ENCODE peak calls at places on chromosomes 2 and 18, in six cellular contexts. W, A, L, M, F and B are unnamed samples.
A peak's percentile ranks its signal among the peaks of the same experiment; 100 is the strongest.

GRCh38 chr2:120885311-120885710 is 149.6 kb downstream of the GLI2 start:
- ATAC-seq in W (peak; percentile 64), A (no peak), L (no peak), M (peak; percentile 67), F (no peak), B (no peak)

GRCh38 chr2:171210864-171211431 is 50.3 kb upstream of the TLK1 start:
- ATAC-seq in W (peak; percentile 81), A (no peak), L (peak; percentile 76), M (peak; percentile 53), F (no peak), B (no peak)

GRCh38 chr2:100754951-100755350 is 65.0 kb upstream of the NPAS2 start:
- ATAC-seq in W (no peak), A (peak; percentile 60), L (no peak), M (no peak), F (no peak), B (peak; percentile 75)

GRCh38 chr2:42653908-42654445 is 85.5 kb downstream of the MTA3 start:
- ATAC-seq in W (peak; percentile 51), A (no peak), L (peak; percentile 37), M (no peak), F (no peak), B (no peak)

GRCh38 chr2:119179951-119180350 is 21.4 kb upstream of the C1QL2 start:
- ATAC-seq in W (no peak), A (no peak), L (no peak), M (no peak), F (no peak), B (no peak)

GRCh38 chr2:109335586-109336266 is 206.7 kb downstream of the SH3RF3 start:
- ATAC-seq in W (no peak), A (no peak), L (peak; percentile 29), M (no peak), F (no peak), B (peak; percentile 48)

GRCh38 chr18:70490008-70490933 is 201.4 kb downstream of the SOCS6 start:
- ATAC-seq in W (peak; percentile 74), A (peak; percentile 69), L (peak; percentile 65), M (peak; percentile 76), F (no peak), B (peak; percentile 87)

GRCh38 chr2:136286423-136286822 is 168.5 kb upstream of the CXCR4 start:
- ATAC-seq in W (no peak), A (no peak), L (no peak), M (no peak), F (no peak), B (no peak)

GRCh38 chr18:50469380-50469781 is 90.5 kb upstream of the MAPK4 start:
- ATAC-seq in W (no peak), A (peak; percentile 57), L (no peak), M (no peak), F (peak; percentile 92), B (no peak)

GRCh38 chr18:64983497-64984238 is 767.1 kb upstream of the CDH7 start:
- ATAC-seq in W (no peak), A (no peak), L (no peak), M (no peak), F (peak; percentile 61), B (no peak)

GRCh38 chr2:207813942-207814341 is 44.2 kb upstream of the FZD5 start:
- ATAC-seq in W (no peak), A (no peak), L (no peak), M (peak; percentile 48), F (no peak), B (no peak)

GRCh38 chr2:190705280-190705679 is 56.4 kb downstream of the NAB1 start:
- ATAC-seq in W (peak; percentile 82), A (no peak), L (no peak), M (no peak), F (no peak), B (no peak)

GRCh38 chr2:237874585-237875161 is 15.2 kb downstream of the RAMP1 start:
- ATAC-seq in W (no peak), A (no peak), L (peak; percentile 81), M (no peak), F (no peak), B (peak; percentile 27)

GRCh38 chr2:235727891-235728380 is 234.1 kb downstream of the AGAP1 start:
- ATAC-seq in W (no peak), A (no peak), L (no peak), M (no peak), F (no peak), B (no peak)
- H3K27ac ChIP-seq in W (no peak overlapping the region), A (no peak overlapping the region), L (no peak overlapping the region), M (no peak overlapping the region), F (no peak overlapping the region), B (no peak overlapping the region)

GRCh38 chr2:239745790-239746308 is 279.3 kb downstream of the NDUFA10 start:
- ATAC-seq in W (no peak), A (peak; percentile 28), L (no peak), M (no peak), F (no peak), B (no peak)
- H3K9me3 ChIP-seq in W (no peaks in the 10 kb centered on the region), A (no peaks in the 10 kb centered on the region), L (no peaks in the 10 kb centered on the region), M (no peaks in the 10 kb centered on the region), F (no peaks in the 10 kb centered on the region), B (no peaks in the 10 kb centered on the region)

DNA sequence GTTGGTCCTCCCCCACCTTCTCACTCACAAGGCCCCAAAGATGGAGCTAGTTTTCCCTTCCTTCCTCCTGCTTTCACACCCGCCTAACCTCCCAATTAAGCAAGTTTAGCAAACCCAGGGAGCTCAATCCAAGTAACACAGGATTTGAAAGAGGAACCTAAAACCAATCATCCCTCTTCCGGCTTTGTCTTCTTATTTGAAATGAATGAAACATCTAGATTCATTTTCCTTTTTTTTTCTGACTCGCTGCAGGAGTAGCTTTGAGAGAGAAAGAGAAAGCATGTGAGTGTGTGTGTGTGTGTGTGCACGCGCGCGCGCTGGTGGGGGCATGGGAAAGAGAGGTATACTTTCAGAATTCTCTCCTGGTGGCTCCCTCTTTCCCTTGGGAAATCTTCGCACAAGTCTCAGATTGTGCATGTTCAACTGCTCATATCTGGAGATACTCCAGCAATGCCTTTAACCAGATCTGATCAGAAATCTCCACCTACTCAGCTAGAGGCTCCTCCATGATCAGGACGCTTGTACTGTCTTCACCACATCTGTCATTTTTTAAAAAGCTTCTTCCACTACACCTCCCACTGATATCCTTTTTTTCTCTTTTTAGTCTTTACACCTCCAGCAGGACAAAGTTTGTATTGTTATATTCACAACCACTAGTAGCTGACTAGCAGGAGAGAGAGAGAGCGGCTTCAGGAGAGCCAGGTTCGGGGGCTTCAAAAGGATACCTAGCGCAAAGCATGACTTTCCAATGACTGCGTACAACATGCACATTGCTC is 1.6 kb downstream of the SLC8A1 start:
- ATAC-seq in W (no peak), A (peak; percentile 13), L (peak; percentile 39), M (no peak), F (peak; percentile 27), B (peak; percentile 2)
- H3K4me3 ChIP-seq in W (no peak overlapping the region), A (peak overlapping the region; percentile 83), L (peak overlapping the region; percentile 69), M (no peak overlapping the region), F (peak overlapping the region; percentile 63), B (peak overlapping the region; percentile 71)

DNA sequence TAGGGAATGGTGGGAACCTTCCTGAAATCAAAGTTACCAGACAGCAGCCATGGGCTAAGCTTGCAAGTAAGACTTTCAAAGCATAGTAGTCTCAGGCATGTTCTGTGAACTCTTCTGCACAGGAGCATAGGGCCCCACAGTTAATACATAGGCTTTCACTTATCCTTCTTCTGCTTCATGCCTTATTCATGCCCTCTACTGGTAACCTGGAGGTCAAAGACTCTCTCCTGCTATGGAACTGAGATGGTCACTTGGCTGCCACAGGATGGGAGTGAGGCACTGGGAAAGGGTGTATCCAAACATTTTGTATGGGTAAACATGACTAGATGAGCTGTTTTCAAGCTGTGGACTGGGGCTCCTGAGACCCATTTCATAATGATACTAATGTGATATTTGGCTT is 49.1 kb upstream of the ZNF638 start:
- ATAC-seq in W (peak; percentile 93), A (peak; percentile 42), L (peak; percentile 42), M (peak; percentile 62), F (peak; percentile 52), B (no peak)
- H3K27ac ChIP-seq in W (no peak overlapping the region), A (no peak overlapping the region), L (no peak overlapping the region), M (no peak overlapping the region), F (peak overlapping the region; percentile 61), B (no peak overlapping the region)

GRCh38 chr2:148701039-148701438 is 56.5 kb downstream of the EPC2 start:
- ATAC-seq in W (no peak), A (no peak), L (no peak), M (no peak), F (no peak), B (no peak)
- H3K9me3 ChIP-seq in W (peaks cover 22% of the 10 kb centered on the region), A (no peaks in the 10 kb centered on the region), L (no peaks in the 10 kb centered on the region), M (peaks cover 4% of the 10 kb centered on the region), F (peaks cover 35% of the 10 kb centered on the region), B (no peaks in the 10 kb centered on the region)